ENCODE peak calls at places on chromosomes 5 and 9, in eight cellular contexts. N, Y, O, G, D, M, A and F are unnamed samples.
A peak's percentile ranks its signal among the peaks of the same experiment; 100 is the strongest.

GRCh38 chr9:133502112-133502511 is 22.6 kb downstream of the MYMK start:
- DNase-seq in N (no peak), Y (no peak), O (no peak), G (no peak), D (no peak), M (no peak), A (no peak), F (no peak)

GRCh38 chr9:95379630-95380029 is 62.1 kb upstream of the FANCC start:
- DNase-seq in N (no peak), Y (no peak), O (no peak), G (no peak), D (no peak), M (no peak), A (no peak), F (no peak)

GRCh38 chr5:176818391-176819098 is 8.2 kb downstream of the UNC5A start:
- DNase-seq in N (peak; percentile 40), Y (no peak), O (no peak), G (no peak), D (no peak), M (no peak), A (no peak), F (no peak)

GRCh38 chr9:123974471-123974870 is 37.1 kb upstream of the LHX2 start:
- DNase-seq in N (no peak), Y (no peak), O (no peak), G (no peak), D (no peak), M (no peak), A (no peak), F (no peak)

GRCh38 chr5:36240779-36241635 is 718 bp downstream of the NADK2 start:
- DNase-seq in N (no peak), Y (peak; percentile 58), O (peak; percentile 63), G (peak; percentile 57), D (peak; percentile 82), M (peak; percentile 61), A (peak; percentile 92), F (no peak)

GRCh38 chr5:41843456-41844112 is 26.6 kb downstream of the OXCT1 start:
- DNase-seq in N (peak; percentile 37), Y (peak; percentile 37), O (peak; percentile 84), G (peak; percentile 48), D (peak; percentile 67), M (peak; percentile 71), A (no peak), F (no peak)

GRCh38 chr9:84823426-84824271 is 154.1 kb downstream of the NTRK2 start:
- DNase-seq in N (no peak), Y (peak; percentile 13), O (no peak), G (peak; percentile 93), D (no peak), M (no peak), A (no peak), F (no peak)

GRCh38 chr5:40198736-40199135 is 481.0 kb upstream of the PTGER4 start:
- DNase-seq in N (no peak), Y (peak; percentile 11), O (no peak), G (no peak), D (no peak), M (no peak), A (no peak), F (no peak)

GRCh38 chr5:121949885-121950284 is 11.9 kb upstream of the SRFBP1 start:
- DNase-seq in N (peak; percentile 29), Y (peak; percentile 30), O (peak; percentile 79), G (peak; percentile 53), D (peak; percentile 55), M (peak; percentile 62), A (peak; percentile 76), F (no peak)

GRCh38 chr9:5536684-5537083 is 26.4 kb downstream of the PDCD1LG2 start:
- DNase-seq in N (no peak), Y (no peak), O (no peak), G (no peak), D (no peak), M (no peak), A (no peak), F (no peak)

GRCh38 chr5:73321757-73322452 is 126.7 kb downstream of the FOXD1 start:
- DNase-seq in N (peak; percentile 90), Y (peak; percentile 99), O (peak; percentile 68), G (no peak), D (no peak), M (peak; percentile 89), A (peak; percentile 70), F (peak; percentile 82)

GRCh38 chr9:133708770-133709611 is 29.2 kb downstream of the SARDH start:
- DNase-seq in N (no peak), Y (no peak), O (no peak), G (no peak), D (peak; percentile 50), M (no peak), A (peak; percentile 54), F (no peak)

GRCh38 chr5:69468631-69469030 is 24.0 kb upstream of the OCLN start:
- DNase-seq in N (no peak), Y (no peak), O (no peak), G (no peak), D (no peak), M (no peak), A (no peak), F (no peak)

DNA sequence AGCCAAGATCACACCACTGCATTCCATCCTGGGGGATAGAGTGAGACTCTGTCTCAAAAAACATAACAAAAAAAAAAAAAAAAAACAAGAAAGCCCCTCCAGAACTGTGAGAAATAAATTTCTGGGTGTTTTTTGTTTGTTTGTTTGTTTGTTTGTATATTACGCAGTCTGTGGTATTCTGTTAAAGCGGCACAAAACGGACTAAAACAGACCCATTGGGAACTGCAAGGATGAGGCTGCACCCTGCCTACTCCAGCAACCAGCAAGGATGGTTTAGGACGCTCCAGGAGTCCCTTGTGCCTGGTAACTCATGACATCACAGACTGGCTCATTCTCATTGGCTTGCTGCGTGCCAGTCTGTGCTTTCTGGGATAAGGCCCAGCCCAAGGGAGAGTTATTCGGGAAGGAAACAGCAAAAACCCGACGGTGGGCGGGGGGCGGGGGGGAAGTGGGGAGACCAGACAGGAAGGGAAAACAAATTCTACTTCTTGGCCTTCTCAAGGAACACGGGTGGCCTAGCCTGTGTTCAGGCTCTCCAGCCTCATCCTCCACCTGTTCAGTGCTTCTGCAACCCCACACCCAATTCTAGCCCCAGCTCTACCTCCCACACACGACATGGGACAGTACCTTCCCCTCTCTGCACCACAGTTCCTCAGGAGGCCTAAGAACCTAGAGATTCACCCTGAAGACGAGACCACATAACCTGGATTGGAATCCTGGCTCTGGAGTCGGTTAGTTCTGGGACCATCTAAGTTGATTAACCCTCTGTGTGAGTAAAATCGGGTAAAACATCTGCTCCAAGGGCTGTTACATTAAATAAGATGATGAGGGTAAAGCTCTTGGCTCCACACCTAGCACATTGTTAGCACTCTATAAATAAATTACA is 2.8 kb downstream of the CD74 start:
- DNase-seq in N (peak; percentile 81), Y (peak; percentile 80), O (peak; percentile 86), G (peak; percentile 70), D (peak; percentile 90), M (peak; percentile 93), A (peak; percentile 99), F (peak; percentile 25)
- H3K4me3 ChIP-seq in N (peak overlapping the region; percentile 19), Y (no peak overlapping the region), O (no peak overlapping the region), G (peak overlapping the region; percentile 89), D (no peak overlapping the region), M (no peak overlapping the region), A (peak overlapping the region; percentile 16), F (no peak overlapping the region)

DNA sequence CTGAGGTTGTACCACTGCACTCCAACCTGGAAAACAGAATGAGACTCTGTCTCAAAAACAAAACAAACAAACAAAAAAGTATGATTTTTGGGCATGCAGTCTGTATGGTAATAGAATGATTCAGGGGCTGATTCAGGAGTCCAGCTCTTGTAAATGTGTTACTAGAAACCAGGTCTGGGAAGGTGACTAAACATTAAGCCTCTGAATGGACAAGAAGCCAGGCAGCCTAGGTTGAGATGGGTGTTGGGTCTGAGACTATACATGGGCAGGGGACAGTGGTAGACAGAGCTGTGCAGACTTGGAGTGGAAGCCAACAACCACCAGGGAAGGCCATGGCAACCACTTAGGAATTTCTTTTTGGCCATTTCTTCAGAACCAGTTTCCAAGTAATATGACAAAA is 64.9 kb upstream of the TLE1 start:
- DNase-seq in N (no peak), Y (peak; percentile 9), O (no peak), G (no peak), D (no peak), M (peak; percentile 41), A (no peak), F (no peak)
- H2AFZ ChIP-seq in N (no peak overlapping the region), Y (no peak overlapping the region), O (no peak overlapping the region), G (no peak overlapping the region), D (no peak overlapping the region), M (no peak overlapping the region), A (no peak overlapping the region), F (no peak overlapping the region)

DNA sequence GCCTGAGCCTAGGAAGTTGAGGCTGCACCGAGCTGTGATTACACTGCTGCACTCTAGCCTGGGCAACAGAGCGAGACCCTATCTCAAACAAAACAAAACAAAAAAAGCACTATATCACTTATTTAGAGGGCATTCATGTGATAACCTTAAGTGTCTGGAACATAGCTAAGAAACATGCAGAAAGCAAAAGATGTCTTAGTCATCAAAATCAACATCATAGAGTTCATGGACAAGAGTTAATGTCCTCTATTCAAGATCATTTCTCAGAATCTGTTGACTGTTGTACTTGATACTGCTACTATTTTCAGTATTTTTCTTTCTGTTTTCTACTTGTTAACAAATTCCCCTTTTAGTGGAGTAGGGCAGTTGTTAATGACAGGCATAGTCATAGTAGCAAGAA is 25.4 kb downstream of the FSD1L start:
- DNase-seq in N (no peak), Y (no peak), O (no peak), G (no peak), D (no peak), M (no peak), A (no peak), F (no peak)
- H3K27ac ChIP-seq in N (no peak overlapping the region), Y (no peak overlapping the region), O (no peak overlapping the region), G (no peak overlapping the region), D (no peak overlapping the region), M (no peak overlapping the region), A (no peak overlapping the region), F (no peak overlapping the region)

GRCh38 chr5:16931334-16932110 is 4.6 kb downstream of the MYO10 start:
- DNase-seq in N (no peak), Y (no peak), O (peak; percentile 29), G (no peak), D (no peak), M (no peak), A (peak; percentile 0), F (no peak)
- H3K4me3 ChIP-seq in N (no peak overlapping the region), Y (no peak overlapping the region), O (no peak overlapping the region), G (no peak overlapping the region), D (no peak overlapping the region), M (no peak overlapping the region), A (no peak overlapping the region), F (no peak overlapping the region)